ENCODE peak calls at places on chromosomes 13 and 19, in six cellular contexts. X, A, B, H, D and N are unnamed samples.

GRCh38 chr13:102609696-102610095 is 12.9 kb downstream of the TPP2 start:
- DNase-seq in X (no peak), A (no peak), B (no peak), H (no peak), D (no peak), N (no peak)

GRCh38 chr13:73273737-73274136 is 214.9 kb downstream of the KLF5 start:
- DNase-seq in X (no peak), A (peak; percentile 74), B (no peak), H (no peak), D (no peak), N (no peak)

GRCh38 chr19:15810335-15810734 is 5.1 kb downstream of the OR10H1 start:
- DNase-seq in X (no peak), A (peak; percentile 75), B (no peak), H (no peak), D (no peak), N (no peak)

GRCh38 chr13:30355405-30355741 is 48.0 kb upstream of the KATNAL1 start:
- DNase-seq in X (no peak), A (no peak), B (peak; percentile 76), H (no peak), D (peak; percentile 47), N (no peak)

GRCh38 chr19:50830266-50831025 is 2.9 kb downstream of the KLK15 start:
- DNase-seq in X (no peak), A (no peak), B (no peak), H (peak; percentile 75), D (no peak), N (no peak)

GRCh38 chr13:29456419-29456818 is 139.1 kb downstream of the SLC7A1 start:
- DNase-seq in X (no peak), A (no peak), B (no peak), H (no peak), D (no peak), N (no peak)

GRCh38 chr19:53865918-53866696 is 1.6 kb upstream of the MYADM start:
- DNase-seq in X (no peak), A (peak; percentile 84), B (peak; percentile 74), H (peak; percentile 96), D (peak; percentile 73), N (peak; percentile 70)

GRCh38 chr19:44848036-44848804 is 2.1 kb downstream of the NECTIN2 start:
- DNase-seq in X (no peak), A (no peak), B (no peak), H (no peak), D (peak; percentile 67), N (no peak)

GRCh38 chr19:30371960-30372824 is at the start of gene ZNF536:
- DNase-seq in X (no peak), A (no peak), B (no peak), H (peak; percentile 6), D (no peak), N (no peak)

GRCh38 chr19:31418055-31418454 is 68.8 kb upstream of the TSHZ3 start:
- DNase-seq in X (no peak), A (no peak), B (no peak), H (no peak), D (no peak), N (no peak)